ENCODE peak calls at places on chromosomes 1 and 21, in eight cellular contexts. One of them, this sample, is unnamed.

GRCh38 chr1:196306421-196306820 is 301.8 kb downstream of the KCNT2 start:
- DNase-seq in natural killer cell: no peak
- DNase-seq in brain microvascular endothelial cell: no peak
- DNase-seq in BJ: no peak
- DNase-seq in IMR-90: no peak
- DNase-seq in bronchial epithelial cell: peak; percentile 53
- DNase-seq in A549: no peak
- DNase-seq in GM20000: no peak
- DNase-seq in this sample: no peak

GRCh38 chr1:56533621-56534020 is 45.7 kb downstream of the PLPP3 start:
- DNase-seq in A549: no peak
- DNase-seq in natural killer cell: no peak
- DNase-seq in brain microvascular endothelial cell: no peak
- DNase-seq in IMR-90: no peak
- DNase-seq in GM20000: peak; percentile 11
- DNase-seq in bronchial epithelial cell: peak; percentile 95
- DNase-seq in BJ: no peak
- DNase-seq in this sample: no peak

GRCh38 chr21:46193829-46194373 is 9.6 kb upstream of the SPATC1L start:
- DNase-seq in A549: no peak
- DNase-seq in brain microvascular endothelial cell: no peak
- DNase-seq in bronchial epithelial cell: no peak
- DNase-seq in IMR-90: no peak
- DNase-seq in GM20000: no peak
- DNase-seq in natural killer cell: no peak
- DNase-seq in BJ: no peak
- DNase-seq in this sample: no peak

GRCh38 chr1:77400781-77401180 is 119.0 kb downstream of the AK5 start:
- DNase-seq in BJ: no peak
- DNase-seq in natural killer cell: no peak
- DNase-seq in A549: no peak
- DNase-seq in GM20000: no peak
- DNase-seq in brain microvascular endothelial cell: peak; percentile 37
- DNase-seq in bronchial epithelial cell: no peak
- DNase-seq in IMR-90: peak; percentile 13
- DNase-seq in this sample: no peak

GRCh38 chr1:156486421-156487344 is 13.9 kb downstream of the MEF2D start:
- DNase-seq in GM20000: no peak
- DNase-seq in brain microvascular endothelial cell: no peak
- DNase-seq in bronchial epithelial cell: no peak
- DNase-seq in BJ: no peak
- DNase-seq in IMR-90: no peak
- DNase-seq in A549: no peak
- DNase-seq in natural killer cell: no peak
- DNase-seq in this sample: no peak

GRCh38 chr1:35577071-35577998 is 4.2 kb downstream of the TFAP2E start:
- DNase-seq in bronchial epithelial cell: no peak
- DNase-seq in GM20000: peak; percentile 80
- DNase-seq in IMR-90: no peak
- DNase-seq in BJ: no peak
- DNase-seq in natural killer cell: peak; percentile 63
- DNase-seq in A549: no peak
- DNase-seq in brain microvascular endothelial cell: no peak
- DNase-seq in this sample: no peak

GRCh38 chr21:36749935-36750578 is 51.1 kb downstream of the SIM2 start:
- DNase-seq in natural killer cell: no peak
- DNase-seq in GM20000: no peak
- DNase-seq in BJ: no peak
- DNase-seq in brain microvascular endothelial cell: peak; percentile 73
- DNase-seq in A549: no peak
- DNase-seq in bronchial epithelial cell: peak; percentile 29
- DNase-seq in IMR-90: peak; percentile 44
- DNase-seq in this sample: no peak

GRCh38 chr1:162560303-162561036 is 1.1 kb upstream of the UAP1 start:
- DNase-seq in A549: no peak
- DNase-seq in GM20000: no peak
- DNase-seq in BJ: no peak
- DNase-seq in bronchial epithelial cell: no peak
- DNase-seq in brain microvascular endothelial cell: no peak
- DNase-seq in IMR-90: no peak
- DNase-seq in natural killer cell: no peak
- DNase-seq in this sample: no peak

GRCh38 chr1:13667696-13668095 is 32.3 kb upstream of the PRDM2 start:
- DNase-seq in GM20000: peak; percentile 59
- DNase-seq in BJ: no peak
- DNase-seq in bronchial epithelial cell: no peak
- DNase-seq in brain microvascular endothelial cell: no peak
- DNase-seq in A549: no peak
- DNase-seq in IMR-90: no peak
- DNase-seq in natural killer cell: no peak
- DNase-seq in this sample: no peak

GRCh38 chr1:22709891-22710687 is 550 bp upstream of the EPHB2 start:
- DNase-seq in bronchial epithelial cell: peak; percentile 7
- DNase-seq in brain microvascular endothelial cell: peak; percentile 57
- DNase-seq in natural killer cell: no peak
- DNase-seq in IMR-90: peak; percentile 64
- DNase-seq in BJ: no peak
- DNase-seq in A549: peak; percentile 36
- DNase-seq in GM20000: peak; percentile 50
- DNase-seq in this sample: peak; percentile 37

GRCh38 chr1:220894924-220895256 is 15.6 kb downstream of the HLX start:
- DNase-seq in brain microvascular endothelial cell: no peak
- DNase-seq in natural killer cell: no peak
- DNase-seq in A549: no peak
- DNase-seq in GM20000: no peak
- DNase-seq in IMR-90: no peak
- DNase-seq in bronchial epithelial cell: no peak
- DNase-seq in BJ: no peak
- DNase-seq in this sample: no peak

GRCh38 chr21:42061866-42062542 is 9.1 kb upstream of the UMODL1 start:
- DNase-seq in GM20000: no peak
- DNase-seq in A549: no peak
- DNase-seq in BJ: no peak
- DNase-seq in brain microvascular endothelial cell: no peak
- DNase-seq in natural killer cell: peak; percentile 24
- DNase-seq in bronchial epithelial cell: no peak
- DNase-seq in IMR-90: no peak
- DNase-seq in this sample: no peak

DNA sequence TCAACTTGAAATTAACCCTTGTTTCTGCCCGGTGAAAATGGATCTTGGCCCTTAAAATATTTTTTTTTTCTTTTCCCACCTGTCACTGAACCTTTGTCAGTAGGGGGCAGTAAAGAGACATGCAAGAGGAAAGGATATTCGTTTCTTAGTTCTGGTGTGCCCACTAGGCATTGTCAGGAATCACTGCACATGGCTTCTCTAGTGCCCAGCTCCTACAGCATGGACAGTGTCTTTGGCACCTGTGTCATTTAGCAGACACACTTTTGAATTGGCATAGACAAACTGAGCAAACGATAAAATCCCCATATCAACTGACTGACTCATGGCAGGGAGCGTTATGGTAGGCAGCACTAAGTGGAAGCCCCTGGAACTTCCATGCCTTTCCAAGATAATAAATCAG is 1048.1 kb downstream of the BRINP3 start:
- DNase-seq in natural killer cell: no peak
- DNase-seq in GM20000: peak; percentile 22
- DNase-seq in BJ: no peak
- DNase-seq in IMR-90: peak; percentile 52
- DNase-seq in bronchial epithelial cell: peak; percentile 26
- DNase-seq in brain microvascular endothelial cell: no peak
- DNase-seq in A549: peak; percentile 2
- DNase-seq in this sample: no peak
- TF ChIP-seq CTCF in natural killer cell: no peak
- TF ChIP-seq CTCF in GM20000: peak; percentile 21
- TF ChIP-seq CTCF in BJ: no peak
- TF ChIP-seq CTCF in IMR-90: peak; percentile 68
- TF ChIP-seq CTCF in bronchial epithelial cell: peak; percentile 49
- TF ChIP-seq CTCF in brain microvascular endothelial cell: peak; percentile 58
- TF ChIP-seq CTCF in A549: peak; percentile 54
- TF ChIP-seq CTCF in this sample: no peak

GRCh38 chr1:206590025-206590834 is 22.0 kb downstream of the EIF2D start:
- DNase-seq in brain microvascular endothelial cell: peak; percentile 64
- DNase-seq in IMR-90: peak; percentile 80
- DNase-seq in bronchial epithelial cell: peak; percentile 98
- DNase-seq in natural killer cell: no peak
- DNase-seq in GM20000: peak; percentile 40
- DNase-seq in A549: no peak
- DNase-seq in BJ: peak; percentile 40
- DNase-seq in this sample: no peak
- TF ChIP-seq CTCF in brain microvascular endothelial cell: peak; percentile 53
- TF ChIP-seq CTCF in IMR-90: peak; percentile 33
- TF ChIP-seq CTCF in bronchial epithelial cell: peak; percentile 43
- TF ChIP-seq CTCF in natural killer cell: peak; percentile 36
- TF ChIP-seq CTCF in GM20000: no peak
- TF ChIP-seq CTCF in A549: peak; percentile 32
- TF ChIP-seq CTCF in BJ: peak; percentile 21
- TF ChIP-seq CTCF in this sample: peak; percentile 21

GRCh38 chr1:8239039-8239305 is 78.9 kb upstream of the SLC45A1 start:
- DNase-seq in natural killer cell: no peak
- DNase-seq in IMR-90: peak; percentile 58
- DNase-seq in bronchial epithelial cell: peak; percentile 73
- DNase-seq in BJ: no peak
- DNase-seq in GM20000: no peak
- DNase-seq in A549: no peak
- DNase-seq in brain microvascular endothelial cell: peak; percentile 46
- DNase-seq in this sample: no peak
- TF ChIP-seq CTCF in natural killer cell: no peak
- TF ChIP-seq CTCF in IMR-90: peak; percentile 46
- TF ChIP-seq CTCF in bronchial epithelial cell: peak; percentile 58
- TF ChIP-seq CTCF in BJ: peak; percentile 48
- TF ChIP-seq CTCF in GM20000: no peak
- TF ChIP-seq CTCF in A549: peak; percentile 32
- TF ChIP-seq CTCF in brain microvascular endothelial cell: peak; percentile 57
- TF ChIP-seq CTCF in this sample: peak; percentile 55

GRCh38 chr1:17371896-17372295 is at the start of gene PADI6:
- DNase-seq in BJ: no peak
- DNase-seq in GM20000: no peak
- DNase-seq in A549: no peak
- DNase-seq in natural killer cell: no peak
- DNase-seq in bronchial epithelial cell: no peak
- DNase-seq in brain microvascular endothelial cell: no peak
- DNase-seq in IMR-90: no peak
- DNase-seq in this sample: no peak

GRCh38 chr1:17369466-17369865 is 2.5 kb upstream of the PADI6 start:
- DNase-seq in brain microvascular endothelial cell: peak; percentile 19
- DNase-seq in natural killer cell: no peak
- DNase-seq in GM20000: no peak
- DNase-seq in IMR-90: peak; percentile 37
- DNase-seq in bronchial epithelial cell: peak; percentile 94
- DNase-seq in BJ: no peak
- DNase-seq in A549: no peak
- DNase-seq in this sample: no peak

GRCh38 chr1:17372955-17373354 is 959 bp downstream of the PADI6 start:
- DNase-seq in A549: no peak
- DNase-seq in natural killer cell: no peak
- DNase-seq in IMR-90: no peak
- DNase-seq in bronchial epithelial cell: no peak
- DNase-seq in BJ: no peak
- DNase-seq in brain microvascular endothelial cell: no peak
- DNase-seq in GM20000: no peak
- DNase-seq in this sample: no peak

GRCh38 chr1:17375651-17376050 is 3.7 kb downstream of the PADI6 start:
- DNase-seq in IMR-90: no peak
- DNase-seq in BJ: no peak
- DNase-seq in brain microvascular endothelial cell: no peak
- DNase-seq in GM20000: no peak
- DNase-seq in A549: no peak
- DNase-seq in bronchial epithelial cell: no peak
- DNase-seq in natural killer cell: no peak
- DNase-seq in this sample: no peak

DNA sequence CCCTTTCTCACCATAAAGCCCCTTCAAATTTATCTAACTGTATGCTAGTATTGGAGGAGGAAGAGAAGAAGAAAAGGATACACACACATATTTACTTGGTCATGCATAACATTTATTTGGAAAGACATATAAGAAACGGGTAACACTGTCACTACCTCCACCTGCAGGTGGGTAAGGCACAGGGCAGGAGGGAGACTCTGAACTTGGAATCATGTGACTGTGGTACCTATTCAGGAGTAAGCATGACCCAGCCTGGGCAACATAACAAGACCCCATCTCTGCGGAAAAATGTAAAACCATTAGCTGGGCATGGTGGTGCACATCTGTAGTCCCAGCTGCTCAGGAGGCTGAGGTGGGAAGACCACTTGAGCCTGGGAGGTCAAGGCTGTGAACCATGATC is 1.4 kb upstream of the PADI6 start:
- DNase-seq in bronchial epithelial cell: peak; percentile 61
- DNase-seq in natural killer cell: no peak
- DNase-seq in BJ: no peak
- DNase-seq in GM20000: no peak
- DNase-seq in A549: peak; percentile 64
- DNase-seq in IMR-90: no peak
- DNase-seq in brain microvascular endothelial cell: no peak
- DNase-seq in this sample: no peak
- TF ChIP-seq CTCF in bronchial epithelial cell: peak; percentile 66
- TF ChIP-seq CTCF in natural killer cell: no peak
- TF ChIP-seq CTCF in BJ: peak; percentile 20
- TF ChIP-seq CTCF in GM20000: no peak
- TF ChIP-seq CTCF in A549: peak; percentile 22
- TF ChIP-seq CTCF in IMR-90: no peak
- TF ChIP-seq CTCF in brain microvascular endothelial cell: peak; percentile 40
- TF ChIP-seq CTCF in this sample: no peak

GRCh38 chr1:198088360-198089071 is 68.3 kb upstream of the NEK7 start:
- DNase-seq in natural killer cell: no peak
- DNase-seq in IMR-90: peak; percentile 75
- DNase-seq in GM20000: peak; percentile 22
- DNase-seq in brain microvascular endothelial cell: peak; percentile 36
- DNase-seq in A549: peak; percentile 23
- DNase-seq in BJ: no peak
- DNase-seq in bronchial epithelial cell: peak; percentile 50
- DNase-seq in this sample: peak; percentile 32
- TF ChIP-seq CTCF in natural killer cell: peak; percentile 87
- TF ChIP-seq CTCF in IMR-90: peak; percentile 70
- TF ChIP-seq CTCF in GM20000: no peak
- TF ChIP-seq CTCF in brain microvascular endothelial cell: peak; percentile 70
- TF ChIP-seq CTCF in A549: peak; percentile 73
- TF ChIP-seq CTCF in BJ: peak; percentile 68
- TF ChIP-seq CTCF in bronchial epithelial cell: peak; percentile 48
- TF ChIP-seq CTCF in this sample: peak; percentile 57

GRCh38 chr21:32414579-32415358 is 2.3 kb downstream of the EVA1C start:
- DNase-seq in GM20000: no peak
- DNase-seq in BJ: no peak
- DNase-seq in brain microvascular endothelial cell: no peak
- DNase-seq in natural killer cell: no peak
- DNase-seq in bronchial epithelial cell: peak; percentile 51
- DNase-seq in IMR-90: peak; percentile 63
- DNase-seq in A549: no peak
- DNase-seq in this sample: no peak
- TF ChIP-seq CTCF in GM20000: no peak
- TF ChIP-seq CTCF in BJ: peak; percentile 56
- TF ChIP-seq CTCF in brain microvascular endothelial cell: peak; percentile 75
- TF ChIP-seq CTCF in natural killer cell: no peak
- TF ChIP-seq CTCF in bronchial epithelial cell: peak; percentile 45
- TF ChIP-seq CTCF in IMR-90: peak; percentile 68
- TF ChIP-seq CTCF in A549: peak; percentile 50
- TF ChIP-seq CTCF in this sample: peak; percentile 42

GRCh38 chr21:26374817-26375216 is 198.3 kb downstream of the CYYR1 start:
- DNase-seq in IMR-90: no peak
- DNase-seq in BJ: no peak
- DNase-seq in A549: no peak
- DNase-seq in brain microvascular endothelial cell: no peak
- DNase-seq in bronchial epithelial cell: no peak
- DNase-seq in GM20000: no peak
- DNase-seq in natural killer cell: no peak
- DNase-seq in this sample: no peak
- TF ChIP-seq CTCF in IMR-90: no peak
- TF ChIP-seq CTCF in BJ: no peak
- TF ChIP-seq CTCF in A549: no peak
- TF ChIP-seq CTCF in brain microvascular endothelial cell: no peak
- TF ChIP-seq CTCF in bronchial epithelial cell: no peak
- TF ChIP-seq CTCF in GM20000: no peak
- TF ChIP-seq CTCF in natural killer cell: no peak
- TF ChIP-seq CTCF in this sample: no peak